ENCODE peak calls at places on chromosomes 7 and 10, in seven cellular contexts. One of them, this sample, is unnamed.

GRCh38 chr10:62084434-62084833 is 182.9 kb downstream of the ARID5B start:
- DNase-seq in NCI-H2081 treated with DMSO at 0.1 percent for 48 hours: no peak
- DNase-seq in HT-29: no peak
- DNase-seq in COR-L47: no peak
- DNase-seq in brain microvascular endothelial cell: no peak
- DNase-seq in activated CD4-positive, alpha-beta T cell treated with anti-CD3 and anti-CD28 coated beads for 4 hours: no peak
- DNase-seq in NCI-H446 treated with DMSO at 0.1 percent for 48 hours: no peak
- DNase-seq in this sample: no peak

GRCh38 chr10:7258948-7259523 is 151.8 kb downstream of the SFMBT2 start:
- DNase-seq in NCI-H2081 treated with DMSO at 0.1 percent for 48 hours: no peak
- DNase-seq in HT-29: no peak
- DNase-seq in COR-L47: no peak
- DNase-seq in brain microvascular endothelial cell: no peak
- DNase-seq in activated CD4-positive, alpha-beta T cell treated with anti-CD3 and anti-CD28 coated beads for 4 hours: peak
- DNase-seq in NCI-H446 treated with DMSO at 0.1 percent for 48 hours: no peak
- DNase-seq in this sample: no peak

GRCh38 chr10:73857446-73857845 is 16.9 kb downstream of the CAMK2G start:
- DNase-seq in NCI-H2081 treated with DMSO at 0.1 percent for 48 hours: no peak
- DNase-seq in HT-29: no peak
- DNase-seq in COR-L47: no peak
- DNase-seq in brain microvascular endothelial cell: peak
- DNase-seq in activated CD4-positive, alpha-beta T cell treated with anti-CD3 and anti-CD28 coated beads for 4 hours: peak
- DNase-seq in NCI-H446 treated with DMSO at 0.1 percent for 48 hours: no peak
- DNase-seq in this sample: no peak

GRCh38 chr10:7635431-7636125 is 31.2 kb downstream of the ITIH5 start:
- DNase-seq in NCI-H2081 treated with DMSO at 0.1 percent for 48 hours: no peak
- DNase-seq in HT-29: no peak
- DNase-seq in COR-L47: peak
- DNase-seq in brain microvascular endothelial cell: no peak
- DNase-seq in activated CD4-positive, alpha-beta T cell treated with anti-CD3 and anti-CD28 coated beads for 4 hours: no peak
- DNase-seq in NCI-H446 treated with DMSO at 0.1 percent for 48 hours: no peak
- DNase-seq in this sample: no peak

GRCh38 chr10:126057494-126057893 is 161.1 kb downstream of the FANK1 start:
- DNase-seq in NCI-H2081 treated with DMSO at 0.1 percent for 48 hours: no peak
- DNase-seq in HT-29: no peak
- DNase-seq in COR-L47: no peak
- DNase-seq in brain microvascular endothelial cell: no peak
- DNase-seq in activated CD4-positive, alpha-beta T cell treated with anti-CD3 and anti-CD28 coated beads for 4 hours: no peak
- DNase-seq in NCI-H446 treated with DMSO at 0.1 percent for 48 hours: no peak
- DNase-seq in this sample: no peak

GRCh38 chr7:75896803-75897327 is 18.0 kb downstream of the RHBDD2 start:
- DNase-seq in NCI-H2081 treated with DMSO at 0.1 percent for 48 hours: no peak
- DNase-seq in HT-29: no peak
- DNase-seq in COR-L47: no peak
- DNase-seq in brain microvascular endothelial cell: no peak
- DNase-seq in activated CD4-positive, alpha-beta T cell treated with anti-CD3 and anti-CD28 coated beads for 4 hours: no peak
- DNase-seq in NCI-H446 treated with DMSO at 0.1 percent for 48 hours: no peak
- DNase-seq in this sample: no peak

GRCh38 chr7:27462575-27463270 is 200.0 kb downstream of the HIBADH start:
- DNase-seq in NCI-H2081 treated with DMSO at 0.1 percent for 48 hours: no peak
- DNase-seq in HT-29: no peak
- DNase-seq in COR-L47: no peak
- DNase-seq in brain microvascular endothelial cell: peak
- DNase-seq in activated CD4-positive, alpha-beta T cell treated with anti-CD3 and anti-CD28 coated beads for 4 hours: no peak
- DNase-seq in NCI-H446 treated with DMSO at 0.1 percent for 48 hours: no peak
- DNase-seq in this sample: no peak

GRCh38 chr7:129401968-129402860 is 32.0 kb upstream of the STRIP2 start:
- DNase-seq in NCI-H2081 treated with DMSO at 0.1 percent for 48 hours: no peak
- DNase-seq in HT-29: no peak
- DNase-seq in COR-L47: no peak
- DNase-seq in brain microvascular endothelial cell: no peak
- DNase-seq in activated CD4-positive, alpha-beta T cell treated with anti-CD3 and anti-CD28 coated beads for 4 hours: no peak
- DNase-seq in NCI-H446 treated with DMSO at 0.1 percent for 48 hours: no peak
- DNase-seq in this sample: no peak

GRCh38 chr7:5584821-5585220 is 161.2 kb upstream of the TNRC18 start:
- DNase-seq in NCI-H2081 treated with DMSO at 0.1 percent for 48 hours: no peak
- DNase-seq in HT-29: no peak
- DNase-seq in COR-L47: no peak
- DNase-seq in brain microvascular endothelial cell: no peak
- DNase-seq in activated CD4-positive, alpha-beta T cell treated with anti-CD3 and anti-CD28 coated beads for 4 hours: no peak
- DNase-seq in NCI-H446 treated with DMSO at 0.1 percent for 48 hours: no peak
- DNase-seq in this sample: no peak

GRCh38 chr10:26860026-26860541 is 674 bp downstream of the ABI1 start:
- DNase-seq in NCI-H2081 treated with DMSO at 0.1 percent for 48 hours: no peak
- DNase-seq in HT-29: peak
- DNase-seq in COR-L47: no peak
- DNase-seq in brain microvascular endothelial cell: peak
- DNase-seq in activated CD4-positive, alpha-beta T cell treated with anti-CD3 and anti-CD28 coated beads for 4 hours: peak
- DNase-seq in NCI-H446 treated with DMSO at 0.1 percent for 48 hours: no peak
- DNase-seq in this sample: peak

GRCh38 chr10:90887555-90887954 is 15.8 kb downstream of the RPP30 start:
- DNase-seq in NCI-H2081 treated with DMSO at 0.1 percent for 48 hours: no peak
- DNase-seq in HT-29: no peak
- DNase-seq in COR-L47: no peak
- DNase-seq in brain microvascular endothelial cell: no peak
- DNase-seq in activated CD4-positive, alpha-beta T cell treated with anti-CD3 and anti-CD28 coated beads for 4 hours: no peak
- DNase-seq in NCI-H446 treated with DMSO at 0.1 percent for 48 hours: no peak
- DNase-seq in this sample: no peak

GRCh38 chr10:28586176-28586575 is 53.3 kb downstream of the WAC start:
- DNase-seq in NCI-H2081 treated with DMSO at 0.1 percent for 48 hours: no peak
- DNase-seq in HT-29: no peak
- DNase-seq in COR-L47: no peak
- DNase-seq in brain microvascular endothelial cell: no peak
- DNase-seq in activated CD4-positive, alpha-beta T cell treated with anti-CD3 and anti-CD28 coated beads for 4 hours: no peak
- DNase-seq in NCI-H446 treated with DMSO at 0.1 percent for 48 hours: no peak
- DNase-seq in this sample: no peak

GRCh38 chr7:154695836-154696235 is 307.1 kb downstream of the PAXIP1 start:
- DNase-seq in NCI-H2081 treated with DMSO at 0.1 percent for 48 hours: no peak
- DNase-seq in HT-29: no peak
- DNase-seq in COR-L47: no peak
- DNase-seq in brain microvascular endothelial cell: no peak
- DNase-seq in activated CD4-positive, alpha-beta T cell treated with anti-CD3 and anti-CD28 coated beads for 4 hours: no peak
- DNase-seq in NCI-H446 treated with DMSO at 0.1 percent for 48 hours: no peak
- DNase-seq in this sample: no peak

This sample was measured in esophagus muscularis mucosa.